ENCODE peak calls at places on chromosomes 11 and 22, in eight cellular contexts. O is activated CD8-positive, alpha-beta T cell treated with anti-CD3 and anti-CD28 coated beads for 36 hours; G is left ventricle myocardium inferior; E is endothelial cell of umbilical vein; J is K562; Z is GM13976; T is CD8-positive, alpha-beta T cell; V is tibial nerve. K is an unnamed sample.

GRCh38 chr22:32995335-32995734 is 62.8 kb downstream of the SYN3 start:
- DNase-seq in O (no peak), G (no peak), E (no peak), J (no peak), Z (no peak), T (no peak), V (no peak), K (no peak)

GRCh38 chr11:6443269-6444003 is 2.6 kb upstream of the HPX start:
- DNase-seq in O (peak; percentile 67), G (peak; percentile 44), E (peak; percentile 56), J (peak; percentile 69), Z (peak; percentile 73), T (peak; percentile 22), V (peak; percentile 49), K (peak; percentile 60)

GRCh38 chr11:35714882-35715612 is 52.5 kb downstream of the TRIM44 start:
- DNase-seq in O (peak; percentile 39), G (no peak), E (no peak), J (no peak), Z (peak; percentile 13), T (no peak), V (no peak), K (no peak)

GRCh38 chr11:94132152-94132558 is 3.5 kb downstream of the PANX1 start:
- DNase-seq in O (no peak), G (no peak), E (peak; percentile 41), J (peak; percentile 37), Z (no peak), T (no peak), V (no peak), K (no peak)

GRCh38 chr11:109808569-109808968 is 284.6 kb upstream of the ZC3H12C start:
- DNase-seq in O (no peak), G (no peak), E (peak; percentile 4), J (peak; percentile 20), Z (no peak), T (no peak), V (no peak), K (no peak)

GRCh38 chr22:33758961-33759360 is 161.3 kb downstream of the LARGE1 start:
- DNase-seq in O (no peak), G (no peak), E (no peak), J (no peak), Z (no peak), T (no peak), V (no peak), K (no peak)

GRCh38 chr11:86588566-86589090 is 83.8 kb downstream of the ME3 start:
- DNase-seq in O (no peak), G (no peak), E (peak; percentile 47), J (no peak), Z (no peak), T (no peak), V (no peak), K (no peak)

GRCh38 chr11:36015806-36016205 is 71.9 kb downstream of the LDLRAD3 start:
- DNase-seq in O (no peak), G (peak; percentile 52), E (no peak), J (no peak), Z (no peak), T (no peak), V (peak; percentile 56), K (peak; percentile 69)

GRCh38 chr11:113694390-113694789 is 11.7 kb downstream of the TMPRSS5 start:
- DNase-seq in O (no peak), G (no peak), E (no peak), J (no peak), Z (no peak), T (no peak), V (no peak), K (no peak)

GRCh38 chr11:113689711-113690618 is 16.1 kb downstream of the TMPRSS5 start:
- DNase-seq in O (no peak), G (no peak), E (no peak), J (peak; percentile 71), Z (no peak), T (no peak), V (no peak), K (no peak)

GRCh38 chr11:113695207-113695606 is 10.9 kb downstream of the TMPRSS5 start:
- DNase-seq in O (no peak), G (no peak), E (no peak), J (no peak), Z (no peak), T (no peak), V (no peak), K (no peak)

GRCh38 chr11:113693030-113693429 is 13.1 kb downstream of the TMPRSS5 start:
- DNase-seq in O (no peak), G (no peak), E (no peak), J (no peak), Z (no peak), T (no peak), V (no peak), K (no peak)

GRCh38 chr11:113690619-113691569 is 15.2 kb downstream of the TMPRSS5 start:
- DNase-seq in O (peak; percentile 28), G (no peak), E (no peak), J (peak; percentile 93), Z (peak; percentile 61), T (no peak), V (no peak), K (peak; percentile 45)
- TF ChIP-seq CTCF in O (peak; percentile 47), G (peak; percentile 43), E (peak; percentile 18), J (peak; percentile 72), Z (peak; percentile 56), T (no peak), V (no peak), K (no peak)

GRCh38 chr11:12058425-12059115 is 50.1 kb upstream of the DKK3 start:
- DNase-seq in O (no peak), G (no peak), E (no peak), J (no peak), Z (no peak), T (no peak), V (no peak), K (no peak)

GRCh38 chr11:12052676-12053605 is 44.5 kb upstream of the DKK3 start:
- DNase-seq in O (peak; percentile 58), G (no peak), E (no peak), J (no peak), Z (no peak), T (no peak), V (no peak), K (no peak)

GRCh38 chr11:12053606-12054361 is 45.4 kb upstream of the DKK3 start:
- DNase-seq in O (no peak), G (no peak), E (no peak), J (no peak), Z (no peak), T (no peak), V (no peak), K (no peak)

GRCh38 chr11:12057299-12057980 is 49.0 kb upstream of the DKK3 start:
- DNase-seq in O (no peak), G (no peak), E (no peak), J (no peak), Z (no peak), T (no peak), V (no peak), K (no peak)

GRCh38 chr11:12056112-12056511 is 47.7 kb upstream of the DKK3 start:
- DNase-seq in O (no peak), G (no peak), E (no peak), J (no peak), Z (no peak), T (no peak), V (no peak), K (no peak)
- TF ChIP-seq CTCF in O (no peak), G (no peak), E (no peak), J (no peak), Z (no peak), T (no peak), V (no peak), K (no peak)

DNA sequence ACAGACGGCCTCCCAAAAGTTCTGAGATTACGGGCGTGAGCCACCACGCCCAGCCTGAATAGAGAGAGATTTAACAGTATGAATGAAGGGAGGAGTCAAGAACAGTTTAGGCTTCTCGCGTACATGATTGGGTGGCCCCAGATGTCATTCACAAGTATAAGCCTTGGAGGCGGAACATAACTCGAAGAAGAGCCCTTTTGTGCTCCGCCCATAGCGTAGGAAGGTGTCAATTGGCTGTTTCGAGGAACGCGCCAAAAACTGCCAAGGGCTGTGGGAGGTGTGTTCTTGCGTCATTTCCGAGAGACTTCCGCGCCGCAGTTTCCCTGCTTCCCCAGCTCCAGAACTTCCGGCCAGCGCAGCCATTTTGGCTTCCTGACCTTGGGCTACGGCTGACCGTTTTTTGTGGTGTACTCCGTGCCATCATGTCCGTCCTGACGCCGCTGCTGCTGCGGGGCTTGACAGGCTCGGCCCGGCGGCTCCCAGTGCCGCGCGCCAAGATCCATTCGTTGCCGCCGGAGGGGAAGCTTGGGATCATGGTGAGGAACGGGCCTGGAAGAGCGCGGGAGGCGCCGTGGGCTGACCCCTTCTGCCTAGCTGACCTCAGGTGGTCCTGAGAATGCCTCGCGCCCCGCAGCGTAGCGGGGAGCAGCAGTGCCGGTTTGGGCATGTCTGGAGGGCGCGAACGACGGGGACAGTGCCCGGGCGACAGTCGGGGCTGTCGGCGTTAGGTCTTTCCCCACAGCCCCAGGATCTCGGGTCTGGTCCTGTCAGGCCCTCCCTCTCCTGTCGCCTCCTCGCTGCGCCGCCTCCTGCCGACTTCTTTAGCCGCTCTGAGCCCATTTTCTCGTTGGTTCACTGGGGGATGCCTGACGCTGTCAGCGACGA is at the start of gene COX8A:
- DNase-seq in O (peak; percentile 99), G (peak; percentile 95), E (peak; percentile 100), J (peak; percentile 100), Z (peak; percentile 98), T (peak; percentile 90), V (peak; percentile 99), K (peak; percentile 100)
- TF ChIP-seq CTCF in O (no peak), G (peak; percentile 21), E (no peak), J (no peak), Z (peak; percentile 2), T (no peak), V (no peak), K (no peak)

GRCh38 chr11:72851726-72852125 is 37.5 kb downstream of the ATG16L2 start:
- DNase-seq in O (no peak), G (no peak), E (no peak), J (no peak), Z (no peak), T (no peak), V (no peak), K (no peak)

GRCh38 chr11:72856065-72856464 is 41.9 kb downstream of the ATG16L2 start:
- DNase-seq in O (no peak), G (no peak), E (peak; percentile 60), J (no peak), Z (no peak), T (no peak), V (no peak), K (peak; percentile 66)

GRCh38 chr11:72860592-72860991 is 46.4 kb downstream of the ATG16L2 start:
- DNase-seq in O (no peak), G (no peak), E (no peak), J (no peak), Z (no peak), T (no peak), V (no peak), K (no peak)

GRCh38 chr11:72860010-72860409 is 45.8 kb downstream of the ATG16L2 start:
- DNase-seq in O (no peak), G (no peak), E (no peak), J (no peak), Z (no peak), T (no peak), V (no peak), K (no peak)

DNA sequence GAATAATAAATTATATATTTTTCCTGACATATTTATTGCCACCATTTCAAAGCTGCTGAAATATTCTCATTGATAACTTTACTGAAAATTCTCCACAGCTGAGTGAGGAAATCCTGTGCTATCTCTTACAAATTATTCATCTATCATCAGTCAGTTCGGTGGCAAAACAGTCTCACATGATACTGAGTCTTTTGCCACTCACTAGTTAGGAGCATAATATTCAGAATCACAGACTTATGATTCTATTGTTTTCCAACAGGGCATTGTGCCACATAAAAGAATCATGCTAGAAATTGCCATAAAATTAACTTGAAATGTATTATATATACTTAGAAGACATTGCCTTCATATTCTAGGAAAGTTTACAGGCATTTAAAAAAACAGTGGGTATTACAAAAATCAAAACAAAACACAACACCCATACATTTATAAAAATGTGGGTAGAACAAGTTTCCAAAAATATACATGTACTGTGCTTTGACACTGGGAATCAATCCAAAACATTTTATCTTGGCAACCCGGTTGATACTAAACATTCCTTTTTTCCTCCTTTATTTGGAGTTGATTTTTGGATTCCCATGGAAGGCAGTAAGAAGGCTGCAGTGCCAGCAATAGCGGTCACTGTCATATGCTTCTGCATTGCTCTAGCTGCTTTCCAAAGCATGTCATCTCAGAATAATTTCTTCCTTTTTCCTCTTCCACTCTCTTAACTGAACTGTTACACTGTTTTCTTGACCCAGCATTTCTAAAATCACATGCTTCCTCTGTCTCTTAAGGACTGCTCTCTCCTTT is 42.5 kb downstream of the ATG16L2 start:
- DNase-seq in O (no peak), G (no peak), E (peak; percentile 93), J (no peak), Z (no peak), T (no peak), V (no peak), K (no peak)
- TF ChIP-seq CTCF in O (no peak), G (peak; percentile 9), E (no peak), J (no peak), Z (no peak), T (no peak), V (no peak), K (no peak)

K was measured in testis.